ENCODE peak calls at places on chromosomes 4 and X, in eight cellular contexts. C is EH, H is DMS53, Q is ELR, A is kidney epithelial cell, T is IMR-90, O is A549, S is left colon. B is an unnamed sample.

GRCh38 chr4:109009909-109010308 is 247.1 kb upstream of the ETNPPL start:
- DNase-seq in C (peak), H (no peak), Q (no peak), A (no peak), T (peak), O (no peak), S (no peak), B (no peak)

GRCh38 chr4:128825226-128825625 is 15.7 kb downstream of the JADE1 start:
- DNase-seq in C (peak), H (no peak), Q (peak), A (no peak), T (no peak), O (peak), S (no peak), B (no peak)

GRCh38 chr4:37528161-37528560 is 158.0 kb downstream of the RELL1 start:
- DNase-seq in C (no peak), H (peak), Q (peak), A (no peak), T (no peak), O (peak), S (peak), B (no peak)

GRCh38 chr4:140047017-140047640 is 106.9 kb downstream of the MAML3 start:
- DNase-seq in C (no peak), H (peak), Q (no peak), A (no peak), T (no peak), O (no peak), S (no peak), B (no peak)

GRCh38 chr4:155403886-155404285 is 27.1 kb upstream of the MAP9 start:
- DNase-seq in C (peak), H (peak), Q (peak), A (no peak), T (peak), O (peak), S (no peak), B (no peak)

GRCh38 chr4:47703008-47703407 is 134.9 kb downstream of the CORIN start:
- DNase-seq in C (no peak), H (no peak), Q (no peak), A (no peak), T (no peak), O (no peak), S (no peak), B (no peak)

GRCh38 chrX:13261348-13261747 is 58.5 kb downstream of the ATXN3L start:
- DNase-seq in C (no peak), H (no peak), Q (no peak), A (no peak), T (no peak), O (no peak), S (no peak), B (no peak)

GRCh38 chr4:109177411-109177810 is 125.0 kb downstream of the COL25A1 start:
- DNase-seq in C (no peak), H (no peak), Q (no peak), A (no peak), T (no peak), O (no peak), S (no peak), B (no peak)

GRCh38 chrX:130836447-130836846 is 66.6 kb downstream of the ENOX2 start:
- DNase-seq in C (no peak), H (peak), Q (no peak), A (no peak), T (peak), O (no peak), S (no peak), B (no peak)

B was measured in stimulated activated effector memory CD8-positive, alpha-beta T cell treated with anti-CD3 and anti-CD28 coated beads, Interleukin-12 subunit alpha, Interleukin-12 subunit beta, amount 100 ng/mL, for 72 hours.